ENCODE peak calls at places on chromosomes 4 and X, in six cellular contexts. J, L, H, G, V and Z are unnamed samples.
A peak's percentile ranks its signal among the peaks of the same experiment; 100 is the strongest.

GRCh38 chrX:138845791-138846190 is 134.3 kb upstream of the FGF13 start:
- DNase-seq in J (no peak), L (no peak), H (no peak), G (no peak), V (no peak), Z (no peak)

GRCh38 chrX:108018659-108019381 is 26.0 kb upstream of the VSIG1 start:
- DNase-seq in J (no peak), L (no peak), H (no peak), G (no peak), V (no peak), Z (no peak)

GRCh38 chrX:57156397-57157049 is 19.3 kb upstream of the SPIN2A start:
- DNase-seq in J (peak; percentile 50), L (peak; percentile 8), H (no peak), G (peak; percentile 13), V (peak; percentile 48), Z (peak; percentile 44)

GRCh38 chrX:30150196-30150895 is 65.0 kb upstream of the MAGEB2 start:
- DNase-seq in J (no peak), L (no peak), H (no peak), G (no peak), V (no peak), Z (no peak)

GRCh38 chrX:108362026-108362425 is 76.2 kb downstream of the COL4A6 start:
- DNase-seq in J (peak; percentile 5), L (no peak), H (no peak), G (no peak), V (no peak), Z (no peak)

GRCh38 chr4:112270051-112270450 is 15.7 kb downstream of the TIFA start:
- DNase-seq in J (no peak), L (no peak), H (no peak), G (no peak), V (no peak), Z (no peak)

GRCh38 chr4:97911236-97911906 is 231.9 kb downstream of the STPG2 start:
- DNase-seq in J (no peak), L (no peak), H (no peak), G (no peak), V (no peak), Z (peak; percentile 3)

GRCh38 chrX:153602621-153603020 is 3.7 kb upstream of the CCNQ start:
- DNase-seq in J (no peak), L (no peak), H (no peak), G (no peak), V (no peak), Z (no peak)

GRCh38 chrX:152915541-152916241 is 17.8 kb downstream of the ZNF185 start:
- DNase-seq in J (peak; percentile 22), L (peak; percentile 72), H (no peak), G (peak; percentile 18), V (peak; percentile 65), Z (no peak)

GRCh38 chrX:1502241-1502640 is 34.7 kb downstream of the P2RY8 start:
- DNase-seq in J (no peak), L (no peak), H (no peak), G (no peak), V (no peak), Z (no peak)

GRCh38 chrX:153494541-153495361 is at the start of gene BGN:
- DNase-seq in J (peak; percentile 26), L (peak; percentile 44), H (no peak), G (no peak), V (peak; percentile 55), Z (no peak)

GRCh38 chr4:78174931-78175330 is 117.8 kb downstream of the FRAS1 start:
- DNase-seq in J (no peak), L (no peak), H (no peak), G (no peak), V (no peak), Z (no peak)

GRCh38 chr4:78184584-78184983 is 127.5 kb downstream of the FRAS1 start:
- DNase-seq in J (no peak), L (no peak), H (no peak), G (no peak), V (no peak), Z (no peak)

GRCh38 chr4:78185117-78185516 is 128.0 kb downstream of the FRAS1 start:
- DNase-seq in J (no peak), L (no peak), H (no peak), G (no peak), V (no peak), Z (no peak)

DNA sequence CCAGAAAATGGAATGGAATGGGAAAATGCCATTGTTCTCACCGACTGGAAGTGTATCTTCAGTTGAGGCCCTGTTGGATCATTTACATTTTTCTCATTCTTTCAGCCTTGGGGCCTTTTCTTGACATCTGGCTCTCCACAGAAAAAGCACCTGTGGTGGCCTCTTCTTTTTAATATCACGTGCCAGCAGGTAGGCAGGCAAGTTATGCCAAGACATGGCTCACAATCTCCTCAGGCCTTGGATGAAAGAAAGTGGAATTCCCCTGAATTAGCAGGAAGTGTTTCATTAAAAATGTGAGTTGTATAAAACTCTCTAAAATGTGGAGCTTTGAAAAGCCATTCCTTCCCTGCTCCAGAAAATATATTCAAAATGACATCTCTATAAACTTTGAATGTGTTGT is 122.1 kb downstream of the FRAS1 start:
- DNase-seq in J (no peak), L (no peak), H (no peak), G (no peak), V (no peak), Z (no peak)
- TF ChIP-seq ZNF274 in J (no peak), L (no peak), H (no peak), G (no peak), V (no peak), Z (no peak)

GRCh38 chr4:24582235-24582863 is 2.0 kb downstream of the DHX15 start:
- DNase-seq in J (no peak), L (no peak), H (no peak), G (no peak), V (no peak), Z (no peak)
- H3K9ac ChIP-seq in J (peak overlapping the region; percentile 100), L (peak overlapping the region; percentile 100), H (peak overlapping the region; percentile 95), G (peak overlapping the region; percentile 100), V (no peak overlapping the region), Z (peak overlapping the region; percentile 99)

GRCh38 chrX:100645106-100645505 is 1.1 kb downstream of the SRPX2 start:
- DNase-seq in J (no peak), L (no peak), H (no peak), G (no peak), V (no peak), Z (no peak)

GRCh38 chrX:100647095-100647494 is 3.1 kb downstream of the SRPX2 start:
- DNase-seq in J (no peak), L (no peak), H (no peak), G (no peak), V (no peak), Z (no peak)

GRCh38 chrX:100649550-100650356 is 5.8 kb downstream of the SRPX2 start:
- DNase-seq in J (peak; percentile 90), L (no peak), H (no peak), G (no peak), V (no peak), Z (no peak)

GRCh38 chrX:100648601-100649417 is 4.8 kb downstream of the SRPX2 start:
- DNase-seq in J (peak; percentile 60), L (no peak), H (no peak), G (no peak), V (no peak), Z (no peak)

GRCh38 chrX:100647739-100648138 is 3.7 kb downstream of the SRPX2 start:
- DNase-seq in J (peak; percentile 60), L (no peak), H (no peak), G (no peak), V (no peak), Z (no peak)
- TF ChIP-seq ZNF274 in J (no peak), L (no peak), H (no peak), G (no peak), V (no peak), Z (no peak)

GRCh38 chr4:16082038-16082423 is 1.8 kb downstream of the PROM1 start:
- DNase-seq in J (no peak), L (no peak), H (no peak), G (no peak), V (no peak), Z (no peak)
- H3K9ac ChIP-seq in J (no peak overlapping the region), L (no peak overlapping the region), H (no peak overlapping the region), G (no peak overlapping the region), V (peak overlapping the region; percentile 48), Z (peak overlapping the region; percentile 66)

DNA sequence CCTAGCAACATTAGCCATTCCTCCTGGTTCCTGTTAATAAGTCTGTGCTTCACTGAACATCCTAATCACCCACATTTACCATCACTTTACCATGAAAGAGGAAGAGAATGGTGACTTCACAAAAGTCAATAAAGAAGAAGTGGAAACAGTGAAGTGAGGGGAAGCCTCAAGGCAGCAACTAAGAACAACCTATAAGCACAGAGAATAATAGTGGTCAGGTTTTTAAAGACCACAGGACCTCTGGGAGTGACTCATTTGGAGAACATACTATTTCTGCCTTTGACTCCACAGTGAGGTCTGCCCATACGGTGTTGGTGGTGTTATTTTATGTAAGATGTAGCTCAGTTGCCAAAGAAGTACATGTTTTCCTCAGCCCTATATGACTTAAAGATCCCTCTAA is 86.0 kb upstream of the TET2 start:
- DNase-seq in J (no peak), L (no peak), H (peak; percentile 98), G (no peak), V (no peak), Z (no peak)
- TF ChIP-seq ZNF274 in J (no peak), L (no peak), H (no peak), G (no peak), V (no peak), Z (no peak)